ENCODE peak calls at places on chromosomes 16 and 17, in six cellular contexts. P is foreskin fibroblast; Q is right lobe of liver; R is CD8-positive, alpha-beta T cell; U is tibial artery; A is psoas muscle. M is an unnamed sample.

GRCh38 chr16:11698271-11698689 is 30.0 kb downstream of the SNN start:
- DNase-seq in A (no peak), Q (peak), R (no peak), U (no peak), P (no peak), M (no peak)

GRCh38 chr17:352421-353212 is at the start of gene RPH3AL:
- DNase-seq in A (peak), P (no peak), Q (peak), U (peak), R (no peak), M (peak)

GRCh38 chr16:89103781-89104180 is 10.1 kb downstream of the ACSF3 start:
- DNase-seq in A (no peak), U (no peak), R (no peak), P (no peak), Q (no peak), M (no peak)

GRCh38 chr16:2005646-2006045 is 4.0 kb downstream of the ZNF598 start:
- DNase-seq in R (no peak), P (no peak), A (no peak), Q (no peak), U (no peak), M (no peak)

GRCh38 chr16:58579587-58579986 is 50.0 kb downstream of the CNOT1 start:
- DNase-seq in U (no peak), Q (no peak), P (no peak), R (no peak), A (no peak), M (no peak)

GRCh38 chr16:63361032-63361624 is 1324.9 kb upstream of the CDH8 start:
- DNase-seq in Q (no peak), P (peak), A (no peak), R (no peak), U (no peak), M (peak)

GRCh38 chr17:72977768-72978417 is 114.6 kb downstream of the SLC39A11 start:
- DNase-seq in U (no peak), P (peak), Q (no peak), A (no peak), R (no peak), M (no peak)

GRCh38 chr17:6101706-6102105 is 31.5 kb downstream of the WSCD1 start:
- DNase-seq in U (no peak), P (no peak), R (no peak), A (no peak), Q (no peak), M (no peak)

GRCh38 chr17:44307387-44308186 is 814 bp upstream of the RUNDC3A start:
- DNase-seq in U (no peak), P (peak), Q (no peak), R (no peak), A (peak), M (no peak)

GRCh38 chr17:27319536-27320221 is 25.8 kb downstream of the WSB1 start:
- DNase-seq in Q (peak), R (no peak), A (peak), U (peak), P (peak), M (peak)

GRCh38 chr17:59387351-59388069 is 56.1 kb downstream of the YPEL2 start:
- DNase-seq in A (no peak), R (no peak), U (no peak), P (peak), Q (no peak), M (no peak)

GRCh38 chr17:27766438-27766837 is 33.9 kb downstream of the NOS2 start:
- DNase-seq in A (no peak), P (no peak), U (no peak), Q (no peak), R (no peak), M (no peak)

GRCh38 chr16:24257965-24258364 is 1.8 kb downstream of the CACNG3 start:
- DNase-seq in A (no peak), U (no peak), R (no peak), P (no peak), Q (no peak), M (no peak)

GRCh38 chr16:11743308-11744074 is 834 bp upstream of the TXNDC11 start:
- DNase-seq in Q (peak), U (peak), A (peak), R (peak), P (peak), M (peak)

GRCh38 chr17:50270430-50271172 is 3.7 kb upstream of the TMEM92 start:
- DNase-seq in P (peak), Q (no peak), R (no peak), U (peak), A (no peak), M (no peak)

GRCh38 chr17:75036643-75037268 is 10.0 kb downstream of the ATP5PD start:
- DNase-seq in A (peak), Q (peak), U (peak), R (peak), P (peak), M (no peak)

GRCh38 chr17:76709077-76709950 is 1.5 kb downstream of the MXRA7 start:
- DNase-seq in A (peak), P (peak), R (no peak), Q (no peak), U (peak), M (no peak)

GRCh38 chr17:8004899-8005298 is 2.5 kb downstream of the GUCY2D start:
- DNase-seq in A (no peak), R (no peak), Q (no peak), U (no peak), P (peak), M (no peak)

GRCh38 chr17:79936661-79937434 is 97.6 kb upstream of the CBX4 start:
- DNase-seq in R (no peak), A (no peak), P (no peak), Q (no peak), U (no peak), M (no peak)

GRCh38 chr16:70490261-70490660 is 33.1 kb downstream of the COG4 start:
- DNase-seq in R (no peak), A (no peak), P (peak), Q (no peak), U (no peak), M (no peak)

GRCh38 chr17:4899341-4900230 is at the start of gene C17orf107:
- DNase-seq in Q (peak), U (peak), A (peak), R (peak), P (peak), M (no peak)

GRCh38 chr17:38466346-38467315 is 38.4 kb downstream of the ARHGAP23 start:
- DNase-seq in Q (peak), P (no peak), U (no peak), A (no peak), R (no peak), M (no peak)

GRCh38 chr17:71335212-71335611 is 785.6 kb upstream of the SOX9 start:
- DNase-seq in R (no peak), A (no peak), P (peak), Q (no peak), U (no peak), M (no peak)

GRCh38 chr17:29243792-29244191 is 2.9 kb upstream of the CRYBA1 start:
- DNase-seq in U (no peak), Q (no peak), P (peak), R (no peak), A (no peak), M (no peak)

GRCh38 chr16:85432606-85433005 is 180.5 kb upstream of the GSE1 start:
- DNase-seq in P (no peak), A (no peak), Q (no peak), U (no peak), R (no peak), M (no peak)

GRCh38 chr17:72425133-72425795 is 304.4 kb downstream of the SOX9 start:
- DNase-seq in U (no peak), R (no peak), A (no peak), P (no peak), Q (no peak), M (no peak)

GRCh38 chr17:48071654-48072053 is 23.5 kb downstream of the NFE2L1 start:
- DNase-seq in Q (no peak), U (no peak), P (peak), A (no peak), R (no peak), M (no peak)

GRCh38 chr16:1042776-1043349 is 29.7 kb upstream of the SSTR5 start:
- DNase-seq in U (no peak), Q (no peak), A (no peak), P (no peak), R (no peak), M (no peak)

GRCh38 chr17:69523252-69523861 is 108.9 kb downstream of the MAP2K6 start:
- DNase-seq in P (peak), Q (no peak), U (peak), A (no peak), R (no peak), M (no peak)

GRCh38 chr16:23280483-23280967 is 21.6 kb upstream of the SCNN1B start:
- DNase-seq in U (no peak), P (peak), A (no peak), R (no peak), Q (no peak), M (peak)

GRCh38 chr17:1200440-1200839 is 20.7 kb upstream of the ABR start:
- DNase-seq in R (no peak), A (no peak), U (no peak), P (no peak), Q (no peak), M (no peak)

GRCh38 chr17:82065638-82066303 is at the start of gene DUS1L:
- DNase-seq in A (peak), R (peak), Q (no peak), U (no peak), P (peak), M (no peak)

GRCh38 chr17:4545217-4545951 is 9.8 kb downstream of the MYBBP1A start:
- DNase-seq in R (no peak), U (no peak), P (no peak), Q (peak), A (peak), M (no peak)

GRCh38 chr17:56096026-56096807 is 57.1 kb upstream of the ANKFN1 start:
- DNase-seq in R (no peak), P (peak), U (no peak), Q (no peak), A (no peak), M (no peak)

GRCh38 chr17:231966-232807 is 50.7 kb upstream of the DOC2B start:
- DNase-seq in A (no peak), Q (peak), U (no peak), P (no peak), R (no peak), M (no peak)

GRCh38 chr17:39525801-39526506 is 64.7 kb downstream of the CDK12 start:
- DNase-seq in R (no peak), A (no peak), P (no peak), U (no peak), Q (no peak), M (no peak)

GRCh38 chr16:55294947-55295346 is 29.1 kb upstream of the IRX6 start:
- DNase-seq in U (no peak), P (peak), R (no peak), Q (no peak), A (peak), M (peak)

GRCh38 chr16:49439676-49440075 is 66.1 kb downstream of the C16orf78 start:
- DNase-seq in R (no peak), P (no peak), Q (no peak), U (no peak), A (no peak), M (no peak)

GRCh38 chr16:49440156-49441065 is 66.8 kb downstream of the C16orf78 start:
- DNase-seq in R (no peak), U (no peak), P (no peak), Q (no peak), A (no peak), M (no peak)

GRCh38 chr16:49442805-49443204 is 69.2 kb downstream of the C16orf78 start:
- DNase-seq in U (no peak), P (no peak), A (no peak), R (no peak), Q (no peak), M (no peak)

GRCh38 chr16:49443576-49443975 is 70.0 kb downstream of the C16orf78 start:
- DNase-seq in P (no peak), U (no peak), Q (no peak), A (no peak), R (no peak), M (no peak)

DNA sequence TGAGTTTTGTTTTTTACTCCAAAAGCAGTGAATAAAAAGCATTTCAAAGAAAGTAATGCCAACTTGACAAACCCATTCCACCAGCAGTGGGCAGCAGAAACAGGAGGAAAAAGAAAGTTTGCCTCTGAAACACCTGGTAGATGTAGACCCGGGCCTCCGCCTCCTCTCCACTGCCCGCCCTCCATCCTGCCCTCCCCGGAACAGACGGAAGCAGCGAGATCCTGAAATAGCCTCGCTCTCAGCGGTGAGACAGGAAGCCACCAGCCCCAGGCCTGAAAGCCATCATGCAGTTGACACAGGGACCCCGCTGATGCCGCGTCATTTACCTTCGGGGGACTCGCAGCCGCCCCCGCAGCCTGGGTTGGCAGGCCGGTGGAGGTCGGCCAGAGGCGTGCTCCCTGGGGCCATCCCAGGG is 67.8 kb downstream of the C16orf78 start:
- DNase-seq in R (peak), Q (peak), A (peak), U (no peak), P (no peak), M (no peak)
- TF ChIP-seq CTCF in R (peak), Q (peak), A (no peak), U (no peak), P (no peak), M (no peak)

DNA sequence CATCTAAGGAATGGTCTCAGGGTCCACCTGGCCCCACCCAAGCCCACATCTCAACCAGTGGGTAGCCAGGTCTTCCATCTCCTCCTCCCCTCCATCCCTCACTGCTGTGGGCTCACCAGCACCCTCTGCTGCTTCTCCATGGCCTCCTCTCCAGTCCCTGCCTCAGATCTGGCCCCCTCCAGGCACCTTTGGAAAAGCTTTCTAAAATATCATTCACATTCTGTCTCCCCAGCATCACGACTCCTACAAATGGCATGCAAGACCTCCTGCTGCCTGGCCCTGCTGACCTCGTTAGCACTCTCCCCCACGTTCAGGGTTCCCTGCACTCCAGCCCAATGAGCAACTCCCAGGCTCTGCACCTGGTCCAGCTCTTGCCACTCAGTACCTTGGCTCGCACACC is 13.7 kb downstream of the GLP2R start:
- DNase-seq in Q (no peak), P (no peak), R (no peak), U (no peak), A (no peak), M (no peak)
- TF ChIP-seq CTCF in Q (no peak), P (peak), R (no peak), U (no peak), A (no peak), M (peak)

DNA sequence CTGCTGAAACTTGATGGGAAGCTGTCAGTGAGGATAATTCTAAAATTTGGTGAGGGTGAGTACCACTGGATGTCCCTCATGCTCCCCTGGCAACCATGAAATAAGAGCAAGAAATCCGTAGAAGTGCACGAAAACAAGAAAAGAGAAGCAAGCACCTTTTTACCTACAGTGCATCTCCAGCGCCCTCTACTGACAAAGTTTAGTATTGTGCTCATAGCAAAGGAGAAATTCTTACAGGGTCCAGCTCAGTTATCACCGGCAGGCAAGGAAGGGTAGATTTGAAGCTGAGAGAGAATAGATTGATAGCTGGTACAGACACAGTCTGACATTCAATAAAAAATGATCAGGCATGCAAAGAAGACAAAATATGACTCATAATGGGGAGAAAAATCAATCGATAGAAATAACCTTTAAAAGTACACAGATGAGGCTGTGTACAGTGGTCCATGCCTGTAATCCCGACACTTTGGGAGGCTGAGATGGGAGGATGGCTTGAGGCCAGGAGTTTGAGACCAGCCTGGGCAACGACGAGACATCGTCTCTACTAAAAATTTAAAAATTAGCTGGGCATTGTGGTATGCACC is 28.3 kb upstream of the TEX2 start:
- DNase-seq in A (no peak), U (no peak), P (peak), Q (no peak), R (no peak), M (no peak)
- TF ChIP-seq CTCF in A (no peak), U (no peak), P (no peak), Q (no peak), R (no peak), M (peak)

GRCh38 chr16:71542377-71542776 is 16.2 kb downstream of the CHST4 start:
- DNase-seq in P (peak), U (peak), A (peak), R (peak), Q (peak), M (no peak)

GRCh38 chr16:71536752-71537499 is 10.7 kb downstream of the CHST4 start:
- DNase-seq in R (no peak), Q (no peak), A (no peak), P (no peak), U (no peak), M (no peak)

GRCh38 chr16:71537643-71538042 is 11.4 kb downstream of the CHST4 start:
- DNase-seq in R (peak), A (no peak), P (peak), U (no peak), Q (peak), M (no peak)
- TF ChIP-seq CTCF in R (peak), A (peak), P (peak), U (no peak), Q (peak), M (peak)

GRCh38 chr16:27085182-27085581 is 18.5 kb downstream of the C16orf82 start:
- DNase-seq in Q (no peak), A (no peak), R (no peak), U (no peak), P (no peak), M (no peak)

GRCh38 chr16:27083861-27084261 is 17.1 kb downstream of the C16orf82 start:
- DNase-seq in U (no peak), A (no peak), R (no peak), P (no peak), Q (no peak), M (no peak)

GRCh38 chr16:27084296-27085065 is 17.8 kb downstream of the C16orf82 start:
- DNase-seq in Q (no peak), U (no peak), A (no peak), P (no peak), R (no peak), M (no peak)

DNA sequence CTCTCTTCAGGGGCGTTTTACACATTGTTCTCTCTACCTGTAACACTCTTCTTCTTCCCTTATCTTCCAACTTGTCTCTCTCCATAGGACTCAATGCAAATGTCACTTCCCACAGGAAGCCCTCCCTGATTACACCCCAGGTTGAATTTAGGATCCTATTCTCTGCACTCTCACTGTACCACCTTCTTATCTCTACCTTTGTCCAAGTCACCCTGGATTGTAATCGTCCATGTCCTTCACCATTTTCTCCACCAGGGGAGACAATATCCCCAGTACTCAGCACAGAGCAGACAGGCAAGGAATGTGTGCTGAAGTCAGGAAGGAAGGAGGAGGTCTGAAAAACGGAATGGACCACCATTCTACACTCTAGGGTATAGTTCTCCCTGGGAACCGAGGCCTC is 14.1 kb downstream of the C16orf82 start:
- DNase-seq in Q (no peak), U (no peak), R (no peak), P (peak), A (no peak), M (no peak)
- TF ChIP-seq CTCF in Q (no peak), U (no peak), R (no peak), P (peak), A (peak), M (peak)

DNA sequence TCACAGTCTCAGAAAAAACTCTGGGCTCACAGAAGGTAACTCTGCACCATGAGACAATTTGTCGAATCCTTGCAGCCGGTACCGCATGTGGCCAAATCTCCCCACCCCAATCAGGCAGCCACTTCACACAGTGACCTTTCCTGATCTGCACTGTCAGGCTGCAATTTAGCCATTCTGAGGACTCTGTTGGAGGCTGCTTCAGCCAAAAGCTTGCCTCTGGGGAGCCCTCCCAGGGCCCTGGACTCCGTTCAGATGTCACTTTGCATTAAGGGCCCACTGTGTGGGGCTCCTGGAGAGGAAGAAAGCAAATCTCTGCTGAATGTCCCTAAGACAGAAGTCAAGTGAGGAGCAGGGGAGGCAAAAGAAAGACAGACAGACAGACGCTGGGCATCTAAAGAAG is 183.4 kb downstream of the XYLT1 start:
- DNase-seq in A (no peak), R (no peak), P (no peak), U (no peak), Q (no peak), M (no peak)
- TF ChIP-seq CTCF in A (no peak), R (no peak), P (no peak), U (no peak), Q (no peak), M (no peak)

GRCh38 chr17:54967621-54968258 is 714 bp downstream of the COX11 start:
- DNase-seq in P (peak), A (no peak), Q (peak), R (no peak), U (no peak), M (no peak)
- TF ChIP-seq CTCF in P (peak), A (no peak), Q (no peak), R (peak), U (peak), M (peak)

M was measured in epithelial cell of proximal tubule.